ENCODE peak calls at places on chromosome 6, in four cellular contexts. One of them, this sample, is unnamed.

GRCh38 chr6:168279403-168279935 is 40.1 kb downstream of the DACT2 start:
- DNase-seq in GM13977: no peak
- DNase-seq in GM12865: no peak
- DNase-seq in Peyer's patch: no peak
- DNase-seq in this sample: no peak

GRCh38 chr6:109521100-109521499 is 38.1 kb upstream of the ZBTB24 start:
- DNase-seq in Peyer's patch: no peak
- DNase-seq in GM12865: no peak
- DNase-seq in GM13977: no peak
- DNase-seq in this sample: no peak

GRCh38 chr6:12279322-12280098 is 10.7 kb upstream of the EDN1 start:
- DNase-seq in Peyer's patch: no peak
- DNase-seq in GM12865: no peak
- DNase-seq in GM13977: no peak
- DNase-seq in this sample: no peak

GRCh38 chr6:104186836-104187235 is 672.9 kb downstream of the HACE1 start:
- DNase-seq in GM13977: no peak
- DNase-seq in GM12865: no peak
- DNase-seq in Peyer's patch: no peak
- DNase-seq in this sample: no peak

GRCh38 chr6:175680-176079 is 116.6 kb upstream of the DUSP22 start:
- DNase-seq in Peyer's patch: no peak
- DNase-seq in GM12865: no peak
- DNase-seq in GM13977: no peak
- DNase-seq in this sample: no peak

GRCh38 chr6:170445487-170445886 is 107.6 kb downstream of the PSMB1 start:
- DNase-seq in Peyer's patch: no peak
- DNase-seq in GM13977: no peak
- DNase-seq in GM12865: no peak
- DNase-seq in this sample: no peak

GRCh38 chr6:119158057-119158848 is 79.8 kb upstream of the FAM184A start:
- DNase-seq in Peyer's patch: no peak
- DNase-seq in GM12865: no peak
- DNase-seq in GM13977: no peak
- DNase-seq in this sample: no peak

GRCh38 chr6:125759184-125759902 is 9.9 kb downstream of the HEY2 start:
- DNase-seq in GM13977: no peak
- DNase-seq in GM12865: no peak
- DNase-seq in Peyer's patch: no peak
- DNase-seq in this sample: no peak

GRCh38 chr6:83514877-83515466 is 2.6 kb downstream of the PRSS35 start:
- DNase-seq in Peyer's patch: no peak
- DNase-seq in GM13977: peak
- DNase-seq in GM12865: peak
- DNase-seq in this sample: no peak

GRCh38 chr6:83517500-83517899 is 5.2 kb downstream of the PRSS35 start:
- DNase-seq in GM12865: no peak
- DNase-seq in Peyer's patch: no peak
- DNase-seq in GM13977: no peak
- DNase-seq in this sample: no peak

GRCh38 chr6:83518946-83519489 is 6.7 kb downstream of the PRSS35 start:
- DNase-seq in Peyer's patch: no peak
- DNase-seq in GM13977: peak
- DNase-seq in GM12865: no peak
- DNase-seq in this sample: no peak
- TF ChIP-seq CTCF in Peyer's patch: no peak
- TF ChIP-seq CTCF in GM13977: peak
- TF ChIP-seq CTCF in GM12865: peak
- TF ChIP-seq CTCF in this sample: no peak

GRCh38 chr6:63963756-63964315 is 328.2 kb downstream of the PHF3 start:
- DNase-seq in GM13977: no peak
- DNase-seq in GM12865: no peak
- DNase-seq in Peyer's patch: no peak
- DNase-seq in this sample: no peak
- TF ChIP-seq CTCF in GM13977: no peak
- TF ChIP-seq CTCF in GM12865: no peak
- TF ChIP-seq CTCF in Peyer's patch: no peak
- TF ChIP-seq CTCF in this sample: no peak

GRCh38 chr6:2853766-2854393 is 12.2 kb upstream of the SERPINB1 start:
- DNase-seq in GM12865: peak
- DNase-seq in GM13977: peak
- DNase-seq in Peyer's patch: peak
- DNase-seq in this sample: peak
- TF ChIP-seq CTCF in GM12865: no peak
- TF ChIP-seq CTCF in GM13977: no peak
- TF ChIP-seq CTCF in Peyer's patch: peak
- TF ChIP-seq CTCF in this sample: peak

DNA sequence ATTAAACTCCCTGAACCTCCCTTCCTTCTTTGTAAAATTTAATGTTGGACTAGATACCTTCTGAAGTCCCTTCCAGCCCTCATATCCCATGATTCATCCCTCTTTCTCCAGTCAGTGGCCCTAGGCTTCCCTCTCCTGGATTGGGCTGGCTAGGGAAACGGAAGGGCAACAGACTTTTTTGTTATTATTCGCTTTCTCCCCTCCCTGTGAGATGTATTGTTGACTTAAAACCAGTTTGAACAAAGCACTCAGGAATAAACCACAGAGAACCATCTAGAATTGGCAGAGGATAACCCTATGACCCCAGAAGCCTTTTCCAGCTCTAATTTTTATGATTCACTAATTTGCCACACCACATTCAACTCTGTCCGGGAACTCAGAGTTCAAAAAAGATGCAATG is 239.7 kb upstream of the SUPT3H start:
- DNase-seq in Peyer's patch: no peak
- DNase-seq in GM13977: no peak
- DNase-seq in GM12865: no peak
- DNase-seq in this sample: no peak
- TF ChIP-seq CTCF in Peyer's patch: no peak
- TF ChIP-seq CTCF in GM13977: no peak
- TF ChIP-seq CTCF in GM12865: no peak
- TF ChIP-seq CTCF in this sample: no peak

GRCh38 chr6:21587182-21587924 is 6.2 kb upstream of the SOX4 start:
- DNase-seq in GM12865: peak
- DNase-seq in GM13977: peak
- DNase-seq in Peyer's patch: no peak
- DNase-seq in this sample: peak
- TF ChIP-seq CTCF in GM12865: no peak
- TF ChIP-seq CTCF in GM13977: no peak
- TF ChIP-seq CTCF in Peyer's patch: no peak
- TF ChIP-seq CTCF in this sample: no peak

DNA sequence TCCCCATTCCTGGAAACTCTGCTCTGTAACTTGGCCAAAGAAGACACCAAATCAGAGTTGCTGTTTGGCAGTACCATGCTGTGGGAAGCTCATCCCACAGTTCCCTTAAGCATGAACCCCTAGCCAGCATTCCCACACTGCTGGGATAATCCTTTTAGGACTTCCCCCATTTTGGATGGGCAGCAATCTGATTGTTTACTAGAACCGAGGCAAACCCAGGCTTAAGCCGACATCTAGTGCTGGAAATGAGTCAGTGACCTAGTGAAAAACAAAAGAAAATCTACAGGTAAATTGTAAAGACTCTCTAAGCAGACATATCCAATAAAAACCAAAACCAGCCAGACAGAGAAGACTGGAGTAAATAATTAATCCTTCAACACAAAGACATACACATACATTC is 5.2 kb downstream of the DNAH8 start:
- DNase-seq in GM12865: no peak
- DNase-seq in Peyer's patch: no peak
- DNase-seq in GM13977: no peak
- DNase-seq in this sample: no peak
- TF ChIP-seq CTCF in GM12865: peak
- TF ChIP-seq CTCF in Peyer's patch: no peak
- TF ChIP-seq CTCF in GM13977: peak
- TF ChIP-seq CTCF in this sample: no peak

DNA sequence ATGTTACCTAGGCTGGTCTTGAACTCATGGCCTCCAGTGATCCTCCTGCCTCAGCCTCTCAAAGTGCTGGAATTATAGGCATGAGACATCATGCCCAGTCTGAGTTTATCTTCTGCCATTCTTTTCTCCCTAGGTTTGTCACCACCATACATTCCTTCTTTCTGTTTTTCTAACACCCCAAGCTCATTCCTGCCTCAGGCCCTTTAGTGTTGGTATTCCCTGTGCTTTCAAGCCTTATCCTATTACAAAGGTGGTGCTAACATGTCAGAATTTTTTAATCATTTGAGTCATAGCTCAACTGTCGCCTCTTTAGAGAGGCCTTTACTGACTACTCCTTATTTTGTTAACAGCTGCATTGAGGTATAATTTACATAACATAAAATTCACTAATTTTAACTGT is 221.1 kb upstream of the PRSS16 start:
- DNase-seq in Peyer's patch: no peak
- DNase-seq in GM12865: no peak
- DNase-seq in GM13977: no peak
- DNase-seq in this sample: no peak
- TF ChIP-seq CTCF in Peyer's patch: no peak
- TF ChIP-seq CTCF in GM12865: no peak
- TF ChIP-seq CTCF in GM13977: no peak
- TF ChIP-seq CTCF in this sample: no peak

GRCh38 chr6:112622036-112622435 is 274.9 kb downstream of the RFPL4B start:
- DNase-seq in GM13977: no peak
- DNase-seq in Peyer's patch: no peak
- DNase-seq in GM12865: no peak
- DNase-seq in this sample: no peak

GRCh38 chr6:112620832-112621569 is 273.9 kb downstream of the RFPL4B start:
- DNase-seq in GM12865: peak
- DNase-seq in GM13977: no peak
- DNase-seq in Peyer's patch: no peak
- DNase-seq in this sample: no peak

DNA sequence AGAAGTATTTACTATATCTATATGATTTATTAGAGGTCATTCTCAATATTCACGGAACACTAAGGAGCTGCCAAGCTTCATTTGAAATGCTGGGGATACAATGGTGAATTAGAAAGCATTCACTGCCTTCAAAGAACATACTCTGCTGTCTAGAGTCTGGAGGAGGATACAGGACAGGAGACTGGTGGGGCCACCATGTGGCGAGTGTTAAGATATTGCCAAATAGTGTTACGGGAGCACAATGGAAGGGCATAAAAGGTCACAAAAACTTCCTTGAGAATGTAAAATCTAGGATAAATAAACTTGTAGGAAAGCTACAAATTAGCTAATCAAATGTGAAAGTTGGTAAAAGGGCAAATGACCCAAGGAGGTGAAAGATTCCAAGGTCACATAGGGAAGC is 271.7 kb downstream of the RFPL4B start:
- DNase-seq in Peyer's patch: no peak
- DNase-seq in GM12865: no peak
- DNase-seq in GM13977: no peak
- DNase-seq in this sample: no peak
- TF ChIP-seq CTCF in Peyer's patch: no peak
- TF ChIP-seq CTCF in GM12865: no peak
- TF ChIP-seq CTCF in GM13977: no peak
- TF ChIP-seq CTCF in this sample: no peak

This sample was measured in natural killer cell.